ENCODE peak calls at places on chromosomes 3 and 15, in four cellular contexts. D, V, P and R are unnamed samples.

GRCh38 chr3:192986399-192986798 is 68.7 kb upstream of the MB21D2 start:
- DNase-seq in D (no peak), P (no peak), V (no peak), R (no peak)

GRCh38 chr15:60972301-60972700 is 256.8 kb downstream of the RORA start:
- DNase-seq in V (no peak), P (no peak), D (no peak), R (no peak)

GRCh38 chr3:119279101-119279554 is 15.1 kb upstream of the ARHGAP31 start:
- DNase-seq in V (no peak), D (peak; percentile 57), P (peak; percentile 85), R (no peak)

GRCh38 chr3:64440498-64440897 is 215.2 kb upstream of the PRICKLE2 start:
- DNase-seq in P (no peak), D (peak; percentile 15), V (no peak), R (no peak)

GRCh38 chr15:29765898-29766537 is 56.2 kb downstream of the TJP1 start:
- DNase-seq in V (no peak), P (peak; percentile 59), D (no peak), R (no peak)

GRCh38 chr3:136042608-136043221 is 77.2 kb downstream of the PPP2R3A start:
- DNase-seq in D (peak; percentile 79), V (peak; percentile 4), P (no peak), R (peak; percentile 48)

GRCh38 chr15:45670061-45670460 is 35.2 kb downstream of the SQOR start:
- DNase-seq in P (no peak), D (no peak), V (no peak), R (no peak)

GRCh38 chr3:175940243-175940642 is 1081.1 kb downstream of the NAALADL2 start:
- DNase-seq in V (no peak), P (no peak), D (no peak), R (no peak)

GRCh38 chr15:29925227-29926082 is 103.2 kb upstream of the TJP1 start:
- DNase-seq in P (peak; percentile 81), D (peak; percentile 91), V (peak; percentile 20), R (peak; percentile 49)

GRCh38 chr3:184597783-184598182 is 36.2 kb downstream of the EPHB3 start:
- DNase-seq in P (peak; percentile 59), V (no peak), D (no peak), R (no peak)

GRCh38 chr15:86830304-86830703 is 750.6 kb downstream of the AGBL1 start:
- DNase-seq in P (no peak), V (no peak), D (no peak), R (no peak)

GRCh38 chr3:170806141-170806540 is 63.9 kb downstream of the RPL22L1 start:
- DNase-seq in P (no peak), V (no peak), D (no peak), R (no peak)